ENCODE peak calls at places on chromosomes 7 and 10, in four cellular contexts. One of them, this sample, is unnamed.

GRCh38 chr7:103446046-103446520 is at the start of gene SLC26A5:
- DNase-seq in K562: peak
- DNase-seq in H1: no peak
- DNase-seq in SK-N-SH: peak
- DNase-seq in this sample: peak

GRCh38 chr7:91319326-91319725 is 55.1 kb downstream of the FZD1 start:
- DNase-seq in K562: no peak
- DNase-seq in H1: no peak
- DNase-seq in SK-N-SH: no peak
- DNase-seq in this sample: no peak

GRCh38 chr7:95527033-95527775 is 41.5 kb downstream of the ASB4 start:
- DNase-seq in SK-N-SH: peak
- DNase-seq in H1: no peak
- DNase-seq in K562: peak
- DNase-seq in this sample: peak

GRCh38 chr10:123614888-123615287 is 51.3 kb upstream of the GPR26 start:
- DNase-seq in H1: peak
- DNase-seq in K562: peak
- DNase-seq in SK-N-SH: no peak
- DNase-seq in this sample: peak

GRCh38 chr10:125936331-125936730 is 40.0 kb downstream of the FANK1 start:
- DNase-seq in K562: no peak
- DNase-seq in SK-N-SH: no peak
- DNase-seq in H1: no peak
- DNase-seq in this sample: no peak

GRCh38 chr7:101420436-101420835 is 57.8 kb downstream of the COL26A1 start:
- DNase-seq in SK-N-SH: peak
- DNase-seq in K562: peak
- DNase-seq in H1: no peak
- DNase-seq in this sample: peak

GRCh38 chr10:46255696-46256355 is 31.0 kb upstream of the ANTXRL start:
- DNase-seq in SK-N-SH: peak
- DNase-seq in H1: peak
- DNase-seq in K562: peak
- DNase-seq in this sample: peak

GRCh38 chr10:73433538-73433867 is at the start of gene MSS51:
- DNase-seq in SK-N-SH: no peak
- DNase-seq in H1: no peak
- DNase-seq in K562: no peak
- DNase-seq in this sample: no peak

GRCh38 chr7:44157116-44158059 is 16.3 kb upstream of the MYL7 start:
- DNase-seq in K562: peak
- DNase-seq in H1: no peak
- DNase-seq in SK-N-SH: peak
- DNase-seq in this sample: no peak

GRCh38 chr7:130127404-130128395 is 57.4 kb downstream of the KLHDC10 start:
- DNase-seq in SK-N-SH: no peak
- DNase-seq in K562: no peak
- DNase-seq in H1: no peak
- DNase-seq in this sample: no peak

GRCh38 chr10:5832946-5833345 is 19.7 kb upstream of the GDI2 start:
- DNase-seq in SK-N-SH: no peak
- DNase-seq in H1: no peak
- DNase-seq in K562: no peak
- DNase-seq in this sample: no peak

GRCh38 chr10:79159141-79159619 is 90.4 kb downstream of the ZMIZ1 start:
- DNase-seq in SK-N-SH: peak
- DNase-seq in K562: no peak
- DNase-seq in H1: no peak
- DNase-seq in this sample: no peak

GRCh38 chr10:97686962-97687784 is at the start of gene AVPI1:
- DNase-seq in H1: peak
- DNase-seq in SK-N-SH: peak
- DNase-seq in K562: peak
- DNase-seq in this sample: peak

GRCh38 chr10:88800152-88801125 is 2.1 kb upstream of the LIPM start:
- DNase-seq in H1: no peak
- DNase-seq in SK-N-SH: no peak
- DNase-seq in K562: no peak
- DNase-seq in this sample: no peak

GRCh38 chr7:20021834-20022233 is 195.3 kb downstream of the MACC1 start:
- DNase-seq in H1: no peak
- DNase-seq in SK-N-SH: no peak
- DNase-seq in K562: no peak
- DNase-seq in this sample: no peak

GRCh38 chr10:114173680-114174461 is at the start of gene CCDC186:
- DNase-seq in SK-N-SH: peak
- DNase-seq in K562: peak
- DNase-seq in H1: peak
- DNase-seq in this sample: peak

GRCh38 chr7:23377134-23377533 is 78.0 kb downstream of the MALSU1 start:
- DNase-seq in H1: no peak
- DNase-seq in K562: no peak
- DNase-seq in SK-N-SH: no peak
- DNase-seq in this sample: no peak

GRCh38 chr10:62817120-62817762 is 1.1 kb upstream of the EGR2 start:
- DNase-seq in SK-N-SH: peak
- DNase-seq in K562: peak
- DNase-seq in H1: no peak
- DNase-seq in this sample: no peak

GRCh38 chr10:59234814-59235429 is 58.5 kb downstream of the PHYHIPL start:
- DNase-seq in SK-N-SH: no peak
- DNase-seq in H1: no peak
- DNase-seq in K562: no peak
- DNase-seq in this sample: no peak

GRCh38 chr10:79153753-79154152 is 85.0 kb downstream of the ZMIZ1 start:
- DNase-seq in SK-N-SH: no peak
- DNase-seq in K562: no peak
- DNase-seq in H1: no peak
- DNase-seq in this sample: no peak

GRCh38 chr10:81603106-81603620 is 271.8 kb upstream of the NRG3 start:
- DNase-seq in H1: no peak
- DNase-seq in K562: no peak
- DNase-seq in SK-N-SH: no peak
- DNase-seq in this sample: no peak

GRCh38 chr10:75498866-75499265 is 67.4 kb downstream of the LRMDA start:
- DNase-seq in K562: no peak
- DNase-seq in SK-N-SH: no peak
- DNase-seq in H1: no peak
- DNase-seq in this sample: no peak

GRCh38 chr10:75495434-75496190 is 64.2 kb downstream of the LRMDA start:
- DNase-seq in H1: no peak
- DNase-seq in SK-N-SH: no peak
- DNase-seq in K562: no peak
- DNase-seq in this sample: no peak

GRCh38 chr10:75496191-75496567 is 64.8 kb downstream of the LRMDA start:
- DNase-seq in K562: no peak
- DNase-seq in H1: no peak
- DNase-seq in SK-N-SH: no peak
- DNase-seq in this sample: no peak

GRCh38 chr10:75499556-75499955 is 68.1 kb downstream of the LRMDA start:
- DNase-seq in K562: no peak
- DNase-seq in SK-N-SH: no peak
- DNase-seq in H1: no peak
- DNase-seq in this sample: no peak

DNA sequence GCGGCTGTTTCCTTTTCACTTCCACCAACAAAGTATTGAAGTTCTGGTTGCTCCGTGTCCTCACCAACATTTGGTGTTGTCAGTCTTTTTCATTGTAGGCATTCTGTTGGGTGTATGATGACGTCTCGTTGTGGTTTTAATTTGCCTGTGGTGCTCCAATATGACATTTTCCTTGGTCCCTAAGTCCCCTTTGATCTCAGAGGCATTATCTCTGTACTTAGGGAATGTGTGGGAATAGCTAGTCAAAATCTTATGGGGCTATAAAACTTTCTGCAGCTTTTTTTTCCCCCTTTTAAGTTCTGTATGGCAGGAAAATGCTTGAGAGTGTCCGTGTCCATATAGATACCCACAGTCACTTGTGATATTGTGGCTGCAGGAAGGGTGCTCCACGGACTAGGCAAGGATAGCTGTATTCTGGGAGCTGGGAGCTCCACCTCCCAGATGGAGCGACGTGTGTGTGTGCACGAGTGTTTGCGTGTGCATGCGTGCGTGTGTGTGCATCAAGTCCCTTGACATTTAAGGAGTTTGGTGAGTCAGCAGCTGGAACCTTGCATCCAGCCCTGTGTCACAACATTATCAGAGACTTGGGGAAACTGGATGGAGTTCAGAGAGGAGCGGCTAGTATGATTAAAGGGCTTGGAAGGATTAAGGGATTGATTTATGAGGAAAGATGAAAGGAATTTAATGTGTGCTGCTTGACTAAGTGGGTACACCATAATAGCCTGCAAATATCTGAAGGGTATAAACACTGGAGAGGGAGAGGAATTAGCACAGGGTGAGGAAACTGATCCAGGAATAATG is 66.8 kb downstream of the LRMDA start:
- DNase-seq in K562: no peak
- DNase-seq in SK-N-SH: no peak
- DNase-seq in H1: no peak
- DNase-seq in this sample: no peak
- TF ChIP-seq TEAD4 in K562: no peak
- TF ChIP-seq TEAD4 in SK-N-SH: no peak
- TF ChIP-seq TEAD4 in H1: no peak
- TF ChIP-seq TEAD4 in this sample: no peak

GRCh38 chr10:71302874-71303568 is 16.0 kb upstream of the SLC29A3 start:
- DNase-seq in K562: peak
- DNase-seq in H1: no peak
- DNase-seq in SK-N-SH: peak
- DNase-seq in this sample: no peak
- TF ChIP-seq TEAD4 in K562: no peak
- TF ChIP-seq TEAD4 in H1: no peak
- TF ChIP-seq TEAD4 in SK-N-SH: no peak
- TF ChIP-seq TEAD4 in this sample: no peak

GRCh38 chr10:133394801-133395221 is 854 bp downstream of the MTG1 start:
- DNase-seq in SK-N-SH: peak
- DNase-seq in H1: no peak
- DNase-seq in K562: peak
- DNase-seq in this sample: no peak
- TF ChIP-seq TEAD4 in SK-N-SH: no peak
- TF ChIP-seq TEAD4 in H1: no peak
- TF ChIP-seq TEAD4 in K562: no peak
- TF ChIP-seq TEAD4 in this sample: no peak

DNA sequence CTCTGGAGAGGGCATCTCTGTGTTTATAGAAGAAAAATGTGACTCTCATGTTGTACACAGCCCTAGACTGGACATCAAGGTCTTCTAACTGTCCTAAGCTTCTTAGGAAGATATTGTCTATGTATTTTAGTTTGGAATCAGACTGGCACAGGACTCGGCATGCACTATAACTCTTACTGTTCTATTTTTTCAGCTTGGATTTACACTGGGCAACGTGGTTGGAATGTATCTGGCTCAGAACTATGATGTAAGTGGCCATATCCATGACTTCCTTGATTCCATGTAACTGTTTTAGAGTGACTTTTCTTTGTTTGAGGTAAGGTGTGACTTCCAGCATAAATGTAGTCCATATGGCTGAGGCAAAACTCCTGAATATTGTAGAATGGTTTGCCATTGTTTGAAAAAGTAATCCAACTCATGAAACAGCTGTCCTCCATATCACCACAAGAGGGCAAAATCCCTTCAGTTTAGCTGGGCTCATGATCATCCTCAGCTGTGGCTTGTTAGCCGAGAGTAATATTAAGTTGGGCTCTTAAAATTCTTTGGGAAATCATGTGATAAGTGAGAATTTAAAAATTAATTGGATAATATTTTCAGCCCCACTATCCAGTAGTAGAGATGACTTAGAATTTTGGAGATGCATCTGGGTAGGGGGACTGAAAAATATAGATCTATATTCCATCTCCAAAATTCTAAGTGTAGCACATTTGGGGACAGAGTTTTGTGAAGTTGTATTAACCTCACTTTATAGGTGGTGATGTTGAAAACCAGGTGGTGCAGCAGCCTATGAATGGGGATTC is 10.4 kb downstream of the STMP1 start:
- DNase-seq in SK-N-SH: peak
- DNase-seq in K562: peak
- DNase-seq in H1: no peak
- DNase-seq in this sample: no peak
- TF ChIP-seq TEAD4 in SK-N-SH: no peak
- TF ChIP-seq TEAD4 in K562: no peak
- TF ChIP-seq TEAD4 in H1: no peak
- TF ChIP-seq TEAD4 in this sample: no peak

DNA sequence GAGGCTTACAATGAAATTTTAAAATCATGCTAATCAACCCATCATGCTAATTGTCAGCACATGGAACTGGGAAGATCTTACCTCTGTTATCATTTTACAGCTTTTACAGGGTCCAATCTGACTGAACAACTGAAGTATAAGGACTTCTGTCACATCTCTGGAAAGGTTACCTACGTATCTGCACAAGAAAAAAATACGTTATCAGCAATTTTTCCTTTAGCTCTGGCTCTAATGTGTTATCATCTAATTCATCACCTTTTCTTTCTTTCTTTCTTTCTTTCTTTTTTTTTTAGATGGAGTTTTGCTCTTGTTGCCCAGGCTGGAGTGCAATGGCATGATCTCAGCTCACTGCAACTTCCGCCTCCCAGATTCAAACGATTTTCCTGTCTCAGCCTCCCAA is 8.7 kb downstream of the TIAL1 start:
- DNase-seq in SK-N-SH: no peak
- DNase-seq in K562: no peak
- DNase-seq in H1: no peak
- DNase-seq in this sample: no peak
- TF ChIP-seq TEAD4 in SK-N-SH: no peak
- TF ChIP-seq TEAD4 in K562: no peak
- TF ChIP-seq TEAD4 in H1: no peak
- TF ChIP-seq TEAD4 in this sample: no peak